ENCODE peak calls at places on chromosome 18, in nine cellular contexts. One of them, this sample, is unnamed.

GRCh38 chr18:4007846-4008245 is 447.3 kb downstream of the DLGAP1 start:
- DNase-seq in stomach: no peak
- DNase-seq in fibroblast of the aortic adventitia: no peak
- DNase-seq in coronary artery: no peak
- DNase-seq in HL-60: no peak
- DNase-seq in tibial artery: no peak
- DNase-seq in GM12864: no peak
- DNase-seq in hepatocyte: no peak
- DNase-seq in AG10803: no peak
- DNase-seq in this sample: no peak

GRCh38 chr18:21458322-21458721 is 142.2 kb downstream of the ESCO1 start:
- DNase-seq in hepatocyte: no peak
- DNase-seq in tibial artery: no peak
- DNase-seq in fibroblast of the aortic adventitia: no peak
- DNase-seq in stomach: no peak
- DNase-seq in coronary artery: no peak
- DNase-seq in HL-60: no peak
- DNase-seq in AG10803: no peak
- DNase-seq in GM12864: no peak
- DNase-seq in this sample: no peak

GRCh38 chr18:39037925-39038324 is 1472.3 kb upstream of the CELF4 start:
- DNase-seq in coronary artery: no peak
- DNase-seq in tibial artery: no peak
- DNase-seq in GM12864: no peak
- DNase-seq in fibroblast of the aortic adventitia: no peak
- DNase-seq in hepatocyte: no peak
- DNase-seq in AG10803: no peak
- DNase-seq in stomach: no peak
- DNase-seq in HL-60: no peak
- DNase-seq in this sample: no peak

GRCh38 chr18:47898696-47899095 is 31.8 kb downstream of the SMAD2 start:
- DNase-seq in stomach: no peak
- DNase-seq in HL-60: no peak
- DNase-seq in AG10803: no peak
- DNase-seq in GM12864: no peak
- DNase-seq in fibroblast of the aortic adventitia: no peak
- DNase-seq in tibial artery: no peak
- DNase-seq in hepatocyte: no peak
- DNase-seq in coronary artery: no peak
- DNase-seq in this sample: no peak

GRCh38 chr18:66048404-66048803 is 297.6 kb downstream of the CDH7 start:
- DNase-seq in fibroblast of the aortic adventitia: no peak
- DNase-seq in HL-60: no peak
- DNase-seq in hepatocyte: no peak
- DNase-seq in coronary artery: no peak
- DNase-seq in stomach: no peak
- DNase-seq in AG10803: no peak
- DNase-seq in tibial artery: no peak
- DNase-seq in GM12864: no peak
- DNase-seq in this sample: no peak

GRCh38 chr18:32893915-32894314 is 121.1 kb upstream of the KLHL14 start:
- DNase-seq in stomach: no peak
- DNase-seq in coronary artery: no peak
- DNase-seq in AG10803: no peak
- DNase-seq in tibial artery: no peak
- DNase-seq in fibroblast of the aortic adventitia: no peak
- DNase-seq in hepatocyte: no peak
- DNase-seq in GM12864: no peak
- DNase-seq in HL-60: peak; percentile 14
- DNase-seq in this sample: no peak

GRCh38 chr18:68769423-68769822 is 28.5 kb upstream of the CCDC102B start:
- DNase-seq in coronary artery: no peak
- DNase-seq in tibial artery: peak; percentile 79
- DNase-seq in fibroblast of the aortic adventitia: peak; percentile 91
- DNase-seq in GM12864: no peak
- DNase-seq in HL-60: no peak
- DNase-seq in hepatocyte: no peak
- DNase-seq in AG10803: peak; percentile 76
- DNase-seq in stomach: no peak
- DNase-seq in this sample: no peak

GRCh38 chr18:78445880-78446279 is 533.7 kb upstream of the SALL3 start:
- DNase-seq in HL-60: no peak
- DNase-seq in stomach: no peak
- DNase-seq in hepatocyte: no peak
- DNase-seq in tibial artery: no peak
- DNase-seq in coronary artery: no peak
- DNase-seq in GM12864: no peak
- DNase-seq in fibroblast of the aortic adventitia: no peak
- DNase-seq in AG10803: no peak
- DNase-seq in this sample: no peak

GRCh38 chr18:3524706-3525105 is 74.7 kb downstream of the TGIF1 start:
- DNase-seq in tibial artery: no peak
- DNase-seq in coronary artery: no peak
- DNase-seq in stomach: no peak
- DNase-seq in GM12864: no peak
- DNase-seq in AG10803: peak; percentile 37
- DNase-seq in fibroblast of the aortic adventitia: no peak
- DNase-seq in HL-60: no peak
- DNase-seq in hepatocyte: no peak
- DNase-seq in this sample: no peak

GRCh38 chr18:55247032-55247431 is 287.8 kb upstream of the CCDC68 start:
- DNase-seq in stomach: no peak
- DNase-seq in AG10803: no peak
- DNase-seq in fibroblast of the aortic adventitia: no peak
- DNase-seq in tibial artery: no peak
- DNase-seq in hepatocyte: no peak
- DNase-seq in HL-60: no peak
- DNase-seq in GM12864: no peak
- DNase-seq in coronary artery: no peak
- DNase-seq in this sample: no peak

GRCh38 chr18:7657937-7658336 is 90.8 kb downstream of the PTPRM start:
- DNase-seq in AG10803: no peak
- DNase-seq in GM12864: no peak
- DNase-seq in HL-60: no peak
- DNase-seq in hepatocyte: peak; percentile 27
- DNase-seq in coronary artery: no peak
- DNase-seq in stomach: no peak
- DNase-seq in tibial artery: no peak
- DNase-seq in fibroblast of the aortic adventitia: no peak
- DNase-seq in this sample: no peak

GRCh38 chr18:49878015-49878414 is 64.7 kb upstream of the ACAA2 start:
- DNase-seq in stomach: no peak
- DNase-seq in tibial artery: no peak
- DNase-seq in hepatocyte: no peak
- DNase-seq in fibroblast of the aortic adventitia: no peak
- DNase-seq in AG10803: no peak
- DNase-seq in coronary artery: no peak
- DNase-seq in HL-60: no peak
- DNase-seq in GM12864: no peak
- DNase-seq in this sample: no peak

GRCh38 chr18:59779979-59780378 is 82.8 kb upstream of the CCBE1 start:
- DNase-seq in GM12864: no peak
- DNase-seq in tibial artery: no peak
- DNase-seq in stomach: no peak
- DNase-seq in hepatocyte: peak; percentile 5
- DNase-seq in AG10803: peak; percentile 68
- DNase-seq in coronary artery: no peak
- DNase-seq in fibroblast of the aortic adventitia: peak; percentile 86
- DNase-seq in HL-60: no peak
- DNase-seq in this sample: peak; percentile 86

GRCh38 chr18:59784694-59785093 is 87.5 kb upstream of the CCBE1 start:
- DNase-seq in HL-60: no peak
- DNase-seq in coronary artery: no peak
- DNase-seq in tibial artery: no peak
- DNase-seq in GM12864: no peak
- DNase-seq in fibroblast of the aortic adventitia: no peak
- DNase-seq in AG10803: no peak
- DNase-seq in hepatocyte: no peak
- DNase-seq in stomach: no peak
- DNase-seq in this sample: no peak

GRCh38 chr18:59787998-59788875 is 91.0 kb upstream of the CCBE1 start:
- DNase-seq in AG10803: peak; percentile 68
- DNase-seq in stomach: no peak
- DNase-seq in coronary artery: no peak
- DNase-seq in GM12864: no peak
- DNase-seq in tibial artery: no peak
- DNase-seq in HL-60: no peak
- DNase-seq in hepatocyte: peak; percentile 14
- DNase-seq in fibroblast of the aortic adventitia: peak; percentile 83
- DNase-seq in this sample: peak; percentile 58

GRCh38 chr18:59778434-59778833 is 81.2 kb upstream of the CCBE1 start:
- DNase-seq in fibroblast of the aortic adventitia: no peak
- DNase-seq in hepatocyte: no peak
- DNase-seq in tibial artery: no peak
- DNase-seq in HL-60: no peak
- DNase-seq in coronary artery: no peak
- DNase-seq in GM12864: no peak
- DNase-seq in AG10803: no peak
- DNase-seq in stomach: no peak
- DNase-seq in this sample: no peak

DNA sequence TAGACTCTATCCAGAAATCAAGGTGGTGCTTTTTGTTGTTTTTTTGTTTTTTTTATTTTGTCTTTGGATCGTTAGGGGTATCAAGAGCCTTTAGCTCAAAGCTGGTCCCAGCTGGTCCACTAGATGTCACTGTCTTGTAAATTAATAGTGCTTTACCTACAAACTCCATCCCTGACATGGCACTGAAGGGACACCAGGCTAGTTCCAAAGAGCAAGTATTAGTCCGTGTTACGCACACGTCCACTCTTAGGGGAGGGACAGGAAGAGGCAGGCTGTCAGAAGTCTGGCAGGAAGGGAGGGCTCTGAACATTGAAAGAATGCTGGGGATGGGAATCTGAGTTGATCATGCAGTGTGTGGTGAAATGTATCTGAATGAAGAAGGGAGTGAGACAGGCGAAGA is 85.9 kb upstream of the CCBE1 start:
- DNase-seq in AG10803: peak; percentile 85
- DNase-seq in coronary artery: no peak
- DNase-seq in tibial artery: no peak
- DNase-seq in stomach: no peak
- DNase-seq in GM12864: peak; percentile 35
- DNase-seq in fibroblast of the aortic adventitia: peak; percentile 83
- DNase-seq in hepatocyte: peak; percentile 64
- DNase-seq in HL-60: peak; percentile 25
- DNase-seq in this sample: peak; percentile 84
- TF ChIP-seq CTCF in AG10803: peak; percentile 71
- TF ChIP-seq CTCF in coronary artery: no peak
- TF ChIP-seq CTCF in tibial artery: peak; percentile 4
- TF ChIP-seq CTCF in stomach: no peak
- TF ChIP-seq CTCF in GM12864: peak; percentile 73
- TF ChIP-seq CTCF in fibroblast of the aortic adventitia: peak; percentile 74
- TF ChIP-seq CTCF in hepatocyte: peak; percentile 70
- TF ChIP-seq CTCF in HL-60: peak; percentile 60
- TF ChIP-seq CTCF in this sample: peak; percentile 84

GRCh38 chr18:9392726-9393125 is 58.2 kb downstream of the TWSG1 start:
- DNase-seq in fibroblast of the aortic adventitia: peak; percentile 7
- DNase-seq in coronary artery: no peak
- DNase-seq in HL-60: no peak
- DNase-seq in GM12864: no peak
- DNase-seq in hepatocyte: no peak
- DNase-seq in AG10803: peak; percentile 13
- DNase-seq in tibial artery: no peak
- DNase-seq in stomach: no peak
- DNase-seq in this sample: no peak
- TF ChIP-seq CTCF in fibroblast of the aortic adventitia: no peak
- TF ChIP-seq CTCF in coronary artery: no peak
- TF ChIP-seq CTCF in HL-60: no peak
- TF ChIP-seq CTCF in GM12864: no peak
- TF ChIP-seq CTCF in hepatocyte: no peak
- TF ChIP-seq CTCF in AG10803: peak; percentile 21
- TF ChIP-seq CTCF in tibial artery: no peak
- TF ChIP-seq CTCF in stomach: no peak
- TF ChIP-seq CTCF in this sample: peak; percentile 27

GRCh38 chr18:2102022-2102421 is 469.3 kb downstream of the METTL4 start:
- DNase-seq in fibroblast of the aortic adventitia: no peak
- DNase-seq in stomach: no peak
- DNase-seq in GM12864: no peak
- DNase-seq in hepatocyte: no peak
- DNase-seq in coronary artery: no peak
- DNase-seq in tibial artery: no peak
- DNase-seq in AG10803: no peak
- DNase-seq in HL-60: no peak
- DNase-seq in this sample: no peak

GRCh38 chr18:2100694-2101213 is 470.6 kb downstream of the METTL4 start:
- DNase-seq in GM12864: no peak
- DNase-seq in coronary artery: no peak
- DNase-seq in tibial artery: no peak
- DNase-seq in stomach: no peak
- DNase-seq in AG10803: no peak
- DNase-seq in fibroblast of the aortic adventitia: no peak
- DNase-seq in hepatocyte: no peak
- DNase-seq in HL-60: no peak
- DNase-seq in this sample: no peak

GRCh38 chr18:2103299-2103698 is 468.0 kb downstream of the METTL4 start:
- DNase-seq in hepatocyte: no peak
- DNase-seq in coronary artery: no peak
- DNase-seq in GM12864: no peak
- DNase-seq in HL-60: no peak
- DNase-seq in stomach: no peak
- DNase-seq in fibroblast of the aortic adventitia: no peak
- DNase-seq in AG10803: no peak
- DNase-seq in tibial artery: no peak
- DNase-seq in this sample: no peak

GRCh38 chr18:2108581-2108980 is 462.7 kb downstream of the METTL4 start:
- DNase-seq in HL-60: no peak
- DNase-seq in tibial artery: no peak
- DNase-seq in coronary artery: no peak
- DNase-seq in GM12864: no peak
- DNase-seq in hepatocyte: no peak
- DNase-seq in stomach: no peak
- DNase-seq in AG10803: peak; percentile 56
- DNase-seq in fibroblast of the aortic adventitia: peak; percentile 22
- DNase-seq in this sample: peak; percentile 53

GRCh38 chr18:2104620-2105462 is 466.5 kb downstream of the METTL4 start:
- DNase-seq in fibroblast of the aortic adventitia: peak; percentile 66
- DNase-seq in stomach: peak; percentile 64
- DNase-seq in coronary artery: no peak
- DNase-seq in HL-60: peak; percentile 63
- DNase-seq in hepatocyte: peak; percentile 56
- DNase-seq in AG10803: peak; percentile 51
- DNase-seq in tibial artery: no peak
- DNase-seq in GM12864: no peak
- DNase-seq in this sample: peak; percentile 19
- TF ChIP-seq CTCF in fibroblast of the aortic adventitia: peak; percentile 77
- TF ChIP-seq CTCF in stomach: no peak
- TF ChIP-seq CTCF in coronary artery: no peak
- TF ChIP-seq CTCF in HL-60: peak; percentile 87
- TF ChIP-seq CTCF in hepatocyte: peak; percentile 62
- TF ChIP-seq CTCF in AG10803: peak; percentile 85
- TF ChIP-seq CTCF in tibial artery: peak; percentile 34
- TF ChIP-seq CTCF in GM12864: peak; percentile 91
- TF ChIP-seq CTCF in this sample: peak; percentile 98

DNA sequence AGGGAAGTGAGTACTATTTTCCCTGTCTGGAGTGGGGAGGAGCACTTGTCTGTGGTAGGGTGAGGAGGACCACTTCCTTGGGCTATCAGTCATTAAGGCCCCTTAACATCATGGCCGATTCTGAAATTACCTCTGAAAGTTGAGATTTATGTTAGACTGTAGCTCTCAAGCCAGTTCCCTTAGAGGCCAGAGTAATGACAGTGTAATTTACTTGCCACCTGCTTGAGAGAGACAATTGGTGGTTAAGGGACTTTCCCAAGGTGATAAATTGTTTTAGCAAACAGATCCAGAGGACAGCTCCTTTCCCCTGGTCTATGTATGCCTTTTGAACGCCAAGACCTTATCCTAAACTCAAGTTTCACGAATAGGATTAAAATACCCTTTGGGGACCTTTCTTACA is 56.1 kb downstream of the NEDD4L start:
- DNase-seq in coronary artery: no peak
- DNase-seq in fibroblast of the aortic adventitia: no peak
- DNase-seq in HL-60: no peak
- DNase-seq in AG10803: no peak
- DNase-seq in stomach: no peak
- DNase-seq in tibial artery: no peak
- DNase-seq in GM12864: no peak
- DNase-seq in hepatocyte: no peak
- DNase-seq in this sample: no peak
- TF ChIP-seq CTCF in coronary artery: no peak
- TF ChIP-seq CTCF in fibroblast of the aortic adventitia: no peak
- TF ChIP-seq CTCF in HL-60: no peak
- TF ChIP-seq CTCF in AG10803: no peak
- TF ChIP-seq CTCF in stomach: no peak
- TF ChIP-seq CTCF in tibial artery: no peak
- TF ChIP-seq CTCF in GM12864: no peak
- TF ChIP-seq CTCF in hepatocyte: no peak
- TF ChIP-seq CTCF in this sample: no peak